ENCODE peak calls at places on chromosomes 16 and 17, in seven cellular contexts. K is A172; B is substantia nigra; F is activated T-helper 1 cell treated with anti-CD3 and anti-CD28 coated beads, Interleukin-12 subunit alpha, Interleukin-12 subunit beta, Interleukin-2, Interleukin-4 antibody, amounts not matched to agents 30 ng/mL and 10 ng/mL and 1 ng/mL, durations not matched to agents 14 hours and 24 hours and 36 hours; R is tibial nerve; W is ELR; N is Caki2. M is an unnamed sample.

GRCh38 chr16:1042776-1043349 is 29.7 kb upstream of the SSTR5 start:
- DNase-seq in K (no peak), B (no peak), F (no peak), R (no peak), W (peak), N (no peak), M (no peak)

GRCh38 chr17:11705111-11705510 is 106.8 kb downstream of the DNAH9 start:
- DNase-seq in K (no peak), B (no peak), F (no peak), R (no peak), W (no peak), N (peak), M (no peak)

GRCh38 chr17:77723071-77723908 is 235.2 kb upstream of the TNRC6C start:
- DNase-seq in K (no peak), B (peak), F (no peak), R (no peak), W (no peak), N (no peak), M (no peak)

GRCh38 chr17:31416503-31416923 is 25.0 kb downstream of the RAB11FIP4 start:
- DNase-seq in K (no peak), B (peak), F (no peak), R (peak), W (no peak), N (no peak), M (no peak)

GRCh38 chr17:42979511-42980273 is at the start of gene PTGES3L:
- DNase-seq in K (peak), B (no peak), F (peak), R (no peak), W (peak), N (no peak), M (peak)

GRCh38 chr17:58046230-58047094 is 36.8 kb upstream of the DYNLL2 start:
- DNase-seq in K (no peak), B (no peak), F (no peak), R (no peak), W (no peak), N (no peak), M (no peak)

GRCh38 chr16:14608604-14609003 is 21.5 kb downstream of the PARN start:
- DNase-seq in K (no peak), B (no peak), F (no peak), R (no peak), W (no peak), N (no peak), M (no peak)

GRCh38 chr16:87733190-87733589 is 32.6 kb downstream of the KLHDC4 start:
- DNase-seq in K (no peak), B (no peak), F (no peak), R (no peak), W (no peak), N (no peak), M (no peak)

GRCh38 chr16:54460254-54460860 is 173.8 kb upstream of the IRX3 start:
- DNase-seq in K (no peak), B (no peak), F (no peak), R (no peak), W (no peak), N (no peak), M (no peak)

GRCh38 chr16:66588981-66589713 is 9.9 kb downstream of the CMTM2 start:
- DNase-seq in K (peak), B (peak), F (peak), R (no peak), W (peak), N (no peak), M (peak)

GRCh38 chr16:84054271-84054670 is 11.7 kb upstream of the SLC38A8 start:
- DNase-seq in K (no peak), B (no peak), F (no peak), R (no peak), W (no peak), N (no peak), M (no peak)

GRCh38 chr17:46771601-46772012 is 46.9 kb downstream of the WNT3 start:
- DNase-seq in K (no peak), B (no peak), F (no peak), R (no peak), W (peak), N (no peak), M (no peak)

GRCh38 chr17:79974786-79975497 is 60.7 kb downstream of the TBC1D16 start:
- DNase-seq in K (no peak), B (no peak), F (no peak), R (no peak), W (no peak), N (no peak), M (peak)

GRCh38 chr17:29140631-29141483 is 39.3 kb downstream of the MYO18A start:
- DNase-seq in K (no peak), B (peak), F (peak), R (no peak), W (no peak), N (no peak), M (no peak)

GRCh38 chr16:77273815-77274214 is 74.6 kb downstream of the SYCE1L start:
- DNase-seq in K (peak), B (no peak), F (no peak), R (no peak), W (no peak), N (no peak), M (no peak)

GRCh38 chr17:69828087-69828486 is 246.9 kb upstream of the KCNJ16 start:
- DNase-seq in K (no peak), B (no peak), F (no peak), R (no peak), W (peak), N (no peak), M (no peak)

GRCh38 chr17:64635647-64636305 is 26.3 kb downstream of the SMURF2 start:
- DNase-seq in K (peak), B (no peak), F (no peak), R (no peak), W (peak), N (no peak), M (peak)

GRCh38 chr16:69204106-69204655 is 17.2 kb downstream of the SNTB2 start:
- DNase-seq in K (no peak), B (no peak), F (no peak), R (no peak), W (no peak), N (no peak), M (no peak)

GRCh38 chr16:66786551-66786950 is 14.8 kb downstream of the TERB1 start:
- DNase-seq in K (no peak), B (no peak), F (no peak), R (no peak), W (no peak), N (no peak), M (no peak)

GRCh38 chr16:80591071-80591935 is 50.5 kb downstream of the DYNLRB2 start:
- DNase-seq in K (no peak), B (no peak), F (peak), R (no peak), W (no peak), N (no peak), M (no peak)

GRCh38 chr16:30760160-30760559 is 1.7 kb downstream of the CFAP119 start:
- DNase-seq in K (no peak), B (no peak), F (no peak), R (no peak), W (no peak), N (no peak), M (no peak)

GRCh38 chr16:23837553-23838308 is 1.9 kb downstream of the PRKCB start:
- DNase-seq in K (no peak), B (no peak), F (no peak), R (no peak), W (no peak), N (no peak), M (no peak)

GRCh38 chr17:48484850-48485249 is 46.0 kb downstream of the HOXB1 start:
- DNase-seq in K (peak), B (no peak), F (no peak), R (no peak), W (peak), N (peak), M (peak)

GRCh38 chr16:81035975-81036750 is 521 bp downstream of the ATMIN start:
- DNase-seq in K (peak), B (peak), F (no peak), R (no peak), W (peak), N (peak), M (peak)

GRCh38 chr17:68289936-68290267 is 1.0 kb downstream of the SLC16A6 start:
- DNase-seq in K (no peak), B (no peak), F (no peak), R (no peak), W (peak), N (no peak), M (no peak)

GRCh38 chr17:20925091-20925490 is 117.7 kb downstream of the USP22 start:
- DNase-seq in K (no peak), B (no peak), F (no peak), R (no peak), W (peak), N (no peak), M (no peak)

GRCh38 chr16:15829460-15829859 is 27.4 kb downstream of the MYH11 start:
- DNase-seq in K (no peak), B (no peak), F (no peak), R (peak), W (no peak), N (no peak), M (no peak)

GRCh38 chr17:67656494-67657203 is 61.1 kb upstream of the NOL11 start:
- DNase-seq in K (no peak), B (no peak), F (no peak), R (no peak), W (no peak), N (no peak), M (no peak)

GRCh38 chr17:48678141-48678971 is 44.0 kb downstream of the PRAC1 start:
- DNase-seq in K (peak), B (peak), F (peak), R (peak), W (peak), N (peak), M (peak)

GRCh38 chr16:72568502-72568901 is 396.5 kb upstream of the PMFBP1 start:
- DNase-seq in K (no peak), B (no peak), F (no peak), R (no peak), W (no peak), N (no peak), M (no peak)

GRCh38 chr16:81516478-81517149 is 72.0 kb downstream of the CMIP start:
- DNase-seq in K (no peak), B (no peak), F (no peak), R (no peak), W (no peak), N (no peak), M (no peak)

GRCh38 chr17:65604070-65604469 is 42.6 kb upstream of the AXIN2 start:
- DNase-seq in K (peak), B (no peak), F (no peak), R (no peak), W (peak), N (no peak), M (no peak)

GRCh38 chr17:29624586-29624985 is 1.9 kb upstream of the CORO6 start:
- DNase-seq in K (no peak), B (no peak), F (no peak), R (no peak), W (no peak), N (no peak), M (no peak)

M was measured in A549.